ENCODE peak calls at places on chromosomes 16 and 17, in five cellular contexts. V is DND-41, F is fibroblast of lung, G is GM23248, T is HCT116. A is an unnamed sample.

GRCh38 chr16:55294947-55295346 is 29.1 kb upstream of the IRX6 start:
- DNase-seq in F (peak), T (no peak), G (peak), V (no peak), A (no peak)

GRCh38 chr16:72976047-72976746 is 71.7 kb downstream of the ZFHX3 start:
- DNase-seq in V (no peak), F (no peak), T (no peak), G (no peak), A (no peak)

GRCh38 chr17:43430936-43431649 is 32.3 kb downstream of the ARL4D start:
- DNase-seq in G (no peak), V (no peak), F (no peak), T (no peak), A (no peak)

GRCh38 chr17:65191805-65192740 is 54.9 kb downstream of the RGS9 start:
- DNase-seq in T (peak), V (no peak), G (peak), F (peak), A (no peak)

GRCh38 chr16:4433228-4433627 is 7.6 kb downstream of the DNAJA3 start:
- DNase-seq in T (no peak), G (no peak), V (no peak), F (no peak), A (no peak)

GRCh38 chr17:59972778-59973177 is 8.2 kb upstream of the RNFT1 start:
- DNase-seq in G (peak), F (peak), V (no peak), T (no peak), A (no peak)

GRCh38 chr16:70664325-70665112 is 18.2 kb downstream of the IL34 start:
- DNase-seq in F (no peak), T (no peak), G (no peak), V (no peak), A (peak)

GRCh38 chr16:67302882-67303434 is 23.6 kb downstream of the KCTD19 start:
- DNase-seq in V (no peak), G (no peak), F (no peak), T (no peak), A (peak)

GRCh38 chr17:28473542-28473941 is at the start of gene SLC13A2:
- DNase-seq in T (no peak), F (no peak), V (no peak), G (no peak), A (no peak)

GRCh38 chr16:85448557-85449194 is 164.4 kb upstream of the GSE1 start:
- DNase-seq in G (no peak), F (no peak), V (peak), T (no peak), A (no peak)

GRCh38 chr16:89720520-89720858 is 209 bp downstream of the VPS9D1 start:
- DNase-seq in T (no peak), V (no peak), G (peak), F (peak), A (peak)

GRCh38 chr16:55499951-55500350 is 8.9 kb upstream of the LPCAT2 start:
- DNase-seq in T (peak), F (peak), V (peak), G (peak), A (no peak)

GRCh38 chr16:57357330-57358151 is 1.0 kb upstream of the CCL22 start:
- DNase-seq in V (no peak), F (no peak), T (no peak), G (no peak), A (no peak)

GRCh38 chr17:8552582-8553320 is 77.8 kb downstream of the MYH10 start:
- DNase-seq in G (peak), F (peak), V (no peak), T (no peak), A (no peak)

GRCh38 chr16:87471278-87472141 is 21.3 kb downstream of the ZCCHC14 start:
- DNase-seq in G (peak), T (no peak), V (no peak), F (no peak), A (no peak)

GRCh38 chr16:25035494-25036405 is 20.6 kb upstream of the ARHGAP17 start:
- DNase-seq in G (no peak), V (no peak), T (no peak), F (peak), A (no peak)

GRCh38 chr17:7818746-7819645 is 15.0 kb upstream of the KDM6B start:
- DNase-seq in V (no peak), G (no peak), F (no peak), T (no peak), A (no peak)

GRCh38 chr16:71365021-71365420 is 6.5 kb downstream of the CALB2 start:
- DNase-seq in G (no peak), V (no peak), T (no peak), F (no peak), A (no peak)

GRCh38 chr17:57722704-57723043 is 22.4 kb downstream of the CCDC182 start:
- DNase-seq in G (no peak), T (no peak), V (no peak), F (no peak), A (no peak)

GRCh38 chr16:19114359-19115147 is 789 bp downstream of the ITPRIPL2 start:
- DNase-seq in V (no peak), F (peak), T (no peak), G (peak), A (peak)

GRCh38 chr17:59353106-59353854 is 21.8 kb downstream of the YPEL2 start:
- DNase-seq in V (no peak), G (no peak), T (no peak), F (no peak), A (no peak)

GRCh38 chr16:63185235-63185780 is 1149.1 kb upstream of the CDH8 start:
- DNase-seq in F (no peak), V (no peak), G (no peak), T (no peak), A (peak)

GRCh38 chr17:39600469-39601009 is 7.2 kb downstream of the NEUROD2 start:
- DNase-seq in T (no peak), F (no peak), V (no peak), G (no peak), A (no peak)
- TF ChIP-seq EZH2 in T (no peak), F (no peak), V (no peak), G (peak), A (peak)

GRCh38 chr16:49112754-49113153 is 168.9 kb downstream of the CBLN1 start:
- DNase-seq in V (no peak), F (no peak), T (no peak), G (no peak), A (no peak)

GRCh38 chr16:49115956-49116355 is 165.7 kb downstream of the CBLN1 start:
- DNase-seq in G (no peak), V (no peak), T (no peak), F (no peak), A (no peak)

GRCh38 chr16:49120631-49121030 is 161.0 kb downstream of the CBLN1 start:
- DNase-seq in G (no peak), V (no peak), T (no peak), F (no peak), A (no peak)

GRCh38 chr16:49121636-49122035 is 160.0 kb downstream of the CBLN1 start:
- DNase-seq in G (no peak), F (no peak), T (no peak), V (no peak), A (no peak)

DNA sequence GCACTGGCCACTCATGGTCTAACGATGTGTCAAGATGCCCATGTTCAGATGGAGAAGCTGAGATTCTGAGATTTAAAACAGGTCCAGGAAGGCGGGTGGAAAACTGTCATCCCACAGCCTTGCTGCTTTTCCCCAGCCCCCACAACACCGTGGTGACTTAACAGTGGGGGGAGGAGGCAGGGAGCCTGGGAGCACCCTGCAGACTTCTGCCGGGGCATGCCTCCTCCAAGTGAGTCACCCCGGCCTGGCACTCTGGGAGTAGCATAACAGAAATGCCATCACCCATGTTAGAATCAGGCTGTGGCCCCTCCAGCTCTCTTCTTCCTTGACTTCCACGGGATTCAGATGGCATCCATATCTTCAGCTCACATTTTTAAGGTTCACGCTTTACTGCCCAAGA is 164.8 kb downstream of the CBLN1 start:
- DNase-seq in T (no peak), G (peak), V (no peak), F (no peak), A (no peak)
- H2AFZ ChIP-seq in T (no peak), G (no peak), V (no peak), F (no peak), A (no peak)

GRCh38 chr17:1029912-1030656 is 33.2 kb downstream of the TIMM22 start:
- DNase-seq in T (no peak), V (no peak), F (no peak), G (no peak), A (no peak)

GRCh38 chr17:1029196-1029911 is 32.4 kb downstream of the TIMM22 start:
- DNase-seq in G (peak), F (peak), T (no peak), V (no peak), A (no peak)

GRCh38 chr17:1031711-1032110 is 34.8 kb downstream of the TIMM22 start:
- DNase-seq in F (peak), V (no peak), G (peak), T (no peak), A (peak)

GRCh38 chr17:1032391-1032790 is 35.5 kb downstream of the TIMM22 start:
- DNase-seq in V (no peak), G (no peak), T (no peak), F (no peak), A (no peak)

DNA sequence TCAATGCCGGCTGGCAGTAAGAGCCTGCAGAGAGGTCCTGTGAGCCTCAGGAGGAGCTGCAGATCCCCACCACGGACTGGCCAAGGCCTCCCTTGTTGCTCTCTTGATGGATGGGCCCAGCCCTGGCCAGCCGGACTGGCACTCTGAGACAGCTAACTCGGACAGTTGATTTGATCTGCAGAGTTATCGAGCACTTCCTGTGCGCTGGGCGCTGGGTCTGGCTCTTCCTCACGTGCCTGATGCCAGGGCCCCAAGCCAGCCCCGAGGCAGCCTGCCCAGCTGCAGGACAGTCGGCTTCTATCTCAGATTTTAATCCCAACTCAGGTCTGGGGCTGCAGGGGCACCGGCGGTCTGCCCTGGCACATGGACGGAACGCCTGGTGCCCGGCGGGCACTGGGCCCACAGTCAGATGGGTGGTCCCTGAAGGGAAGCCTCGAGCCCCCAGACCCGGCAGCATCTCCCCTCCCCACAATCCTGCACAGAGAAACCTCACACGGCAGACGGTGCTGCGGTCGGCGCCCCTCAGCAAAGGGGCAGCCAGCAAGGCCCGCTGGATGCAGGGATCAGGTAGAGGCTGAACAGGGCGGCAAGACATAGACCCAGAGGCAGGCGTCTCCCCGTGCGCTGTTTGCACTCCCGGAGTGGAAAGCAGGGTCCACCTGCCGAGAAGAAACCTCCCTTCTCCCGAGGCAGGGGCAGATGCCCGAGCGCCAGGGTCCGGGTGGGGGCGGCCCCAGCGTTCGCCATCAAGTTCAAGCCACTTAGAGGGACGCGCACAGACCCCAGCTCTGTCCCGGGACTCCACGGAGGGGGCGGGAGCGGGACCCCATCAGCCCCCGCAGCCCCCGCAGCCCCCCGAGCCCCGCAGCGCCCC is 34.0 kb downstream of the TIMM22 start:
- DNase-seq in T (no peak), F (no peak), V (no peak), G (peak), A (peak)
- H3K4me3 ChIP-seq in T (no peak), F (peak), V (no peak), G (no peak), A (peak)

GRCh38 chr17:47852113-47852949 is 1.4 kb upstream of the SP6 start:
- DNase-seq in V (no peak), F (no peak), G (peak), T (no peak), A (peak)

GRCh38 chr17:47850373-47850691 is 631 bp downstream of the SP6 start:
- DNase-seq in F (no peak), V (no peak), T (no peak), G (no peak), A (no peak)

GRCh38 chr17:47853616-47854015 is 2.7 kb upstream of the SP6 start:
- DNase-seq in T (no peak), V (no peak), G (no peak), F (no peak), A (peak)

GRCh38 chr17:47851764-47852112 is 775 bp upstream of the SP6 start:
- DNase-seq in T (no peak), G (no peak), F (no peak), V (no peak), A (peak)

GRCh38 chr17:47850692-47851573 is at the start of gene SP6:
- DNase-seq in G (peak), T (peak), V (no peak), F (peak), A (peak)
- TF ChIP-seq EZH2 in G (no peak), T (no peak), V (peak), F (no peak), A (peak)

GRCh38 chr17:45170280-45170975 is 8.8 kb downstream of the HEXIM2 start:
- DNase-seq in G (no peak), F (no peak), T (no peak), V (no peak), A (no peak)
- H2AFZ ChIP-seq in G (peak), F (peak), T (no peak), V (no peak), A (no peak)

GRCh38 chr17:11240841-11241610 is at the start of gene SHISA6:
- DNase-seq in F (no peak), G (no peak), V (no peak), T (no peak), A (peak)
- H3K4me3 ChIP-seq in F (no peak), G (no peak), V (no peak), T (no peak), A (peak)

GRCh38 chr17:49963277-49963625 is 5.7 kb upstream of the DLX4 start:
- DNase-seq in G (no peak), V (no peak), T (no peak), F (no peak), A (peak)
- TF ChIP-seq EZH2 in G (no peak), V (no peak), T (no peak), F (no peak), A (no peak)

DNA sequence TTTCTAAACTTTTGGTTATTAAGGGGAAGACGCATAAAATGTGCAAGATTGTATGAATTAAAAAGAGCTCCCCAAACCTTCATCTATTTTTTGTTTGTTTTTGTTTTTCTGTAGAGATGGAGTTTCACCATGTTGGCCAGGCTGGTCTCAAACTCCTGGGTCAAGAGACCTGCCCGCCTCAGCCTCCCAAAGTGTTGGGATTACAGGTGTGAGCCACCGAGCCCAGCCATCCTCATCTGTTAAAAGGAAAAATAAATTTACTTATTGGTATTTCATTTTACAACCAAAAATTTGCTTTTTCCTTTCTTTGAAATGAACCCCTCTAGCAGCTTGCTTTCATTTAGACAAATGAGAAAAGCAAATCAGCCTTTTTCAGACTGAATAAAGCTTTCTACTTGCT is 23.2 kb downstream of the RNF157 start:
- DNase-seq in G (no peak), T (no peak), V (no peak), F (no peak), A (no peak)
- H2AFZ ChIP-seq in G (no peak), T (no peak), V (peak), F (no peak), A (no peak)

GRCh38 chr17:32486091-32486700 is 597 bp upstream of the CDK5R1 start:
- DNase-seq in F (peak), V (peak), T (peak), G (peak), A (peak)
- H3K4me3 ChIP-seq in F (peak), V (peak), T (peak), G (peak), A (peak)

A was measured in GM23338.